ENCODE peak calls at places on chromosomes 3 and 15, in ten cellular contexts. One of them, this sample, is unnamed.
A peak's percentile ranks its signal among the peaks of the same experiment; 100 is the strongest.

GRCh38 chr3:170496868-170497140 is 78.1 kb downstream of the CLDN11 start:
- DNase-seq in esophagus muscularis mucosa: no peak
- DNase-seq in sigmoid colon: no peak
- DNase-seq in tibial nerve: no peak
- DNase-seq in A549: no peak
- DNase-seq in transverse colon: no peak
- DNase-seq in stomach: no peak
- DNase-seq in ovary: peak; percentile 29
- DNase-seq in HepG2: no peak
- DNase-seq in K562: no peak
- DNase-seq in this sample: no peak

GRCh38 chr3:17258823-17259436 is 374.2 kb downstream of the PLCL2 start:
- DNase-seq in esophagus muscularis mucosa: no peak
- DNase-seq in sigmoid colon: no peak
- DNase-seq in tibial nerve: peak; percentile 39
- DNase-seq in A549: peak; percentile 28
- DNase-seq in transverse colon: no peak
- DNase-seq in stomach: no peak
- DNase-seq in ovary: no peak
- DNase-seq in HepG2: peak; percentile 14
- DNase-seq in K562: peak; percentile 41
- DNase-seq in this sample: peak; percentile 38

GRCh38 chr3:136305879-136306278 is 55.7 kb downstream of the PCCB start:
- DNase-seq in esophagus muscularis mucosa: no peak
- DNase-seq in sigmoid colon: no peak
- DNase-seq in tibial nerve: no peak
- DNase-seq in A549: no peak
- DNase-seq in transverse colon: no peak
- DNase-seq in stomach: no peak
- DNase-seq in ovary: no peak
- DNase-seq in HepG2: no peak
- DNase-seq in K562: no peak
- DNase-seq in this sample: no peak

GRCh38 chr15:96306321-96306720 is 24.2 kb upstream of the NR2F2 start:
- DNase-seq in esophagus muscularis mucosa: no peak
- DNase-seq in sigmoid colon: no peak
- DNase-seq in tibial nerve: no peak
- DNase-seq in A549: no peak
- DNase-seq in transverse colon: no peak
- DNase-seq in stomach: no peak
- DNase-seq in ovary: no peak
- DNase-seq in HepG2: no peak
- DNase-seq in K562: no peak
- DNase-seq in this sample: no peak

GRCh38 chr3:47578119-47578630 is 490 bp downstream of the CSPG5 start:
- DNase-seq in esophagus muscularis mucosa: no peak
- DNase-seq in sigmoid colon: no peak
- DNase-seq in tibial nerve: no peak
- DNase-seq in A549: peak; percentile 29
- DNase-seq in transverse colon: peak; percentile 40
- DNase-seq in stomach: peak; percentile 36
- DNase-seq in ovary: peak; percentile 19
- DNase-seq in HepG2: no peak
- DNase-seq in K562: peak; percentile 98
- DNase-seq in this sample: peak; percentile 93

GRCh38 chr3:194107126-194107525 is 28.8 kb upstream of the HES1 start:
- DNase-seq in esophagus muscularis mucosa: no peak
- DNase-seq in sigmoid colon: no peak
- DNase-seq in tibial nerve: no peak
- DNase-seq in A549: no peak
- DNase-seq in transverse colon: no peak
- DNase-seq in stomach: no peak
- DNase-seq in ovary: no peak
- DNase-seq in HepG2: no peak
- DNase-seq in K562: no peak
- DNase-seq in this sample: no peak

GRCh38 chr3:21326704-21327103 is 424.3 kb downstream of the ZNF385D start:
- DNase-seq in esophagus muscularis mucosa: no peak
- DNase-seq in sigmoid colon: no peak
- DNase-seq in tibial nerve: no peak
- DNase-seq in A549: no peak
- DNase-seq in transverse colon: no peak
- DNase-seq in stomach: no peak
- DNase-seq in ovary: no peak
- DNase-seq in HepG2: no peak
- DNase-seq in K562: no peak
- DNase-seq in this sample: no peak

GRCh38 chr15:66565731-66566130 is at the start of gene LCTL:
- DNase-seq in esophagus muscularis mucosa: no peak
- DNase-seq in sigmoid colon: no peak
- DNase-seq in tibial nerve: no peak
- DNase-seq in A549: no peak
- DNase-seq in transverse colon: no peak
- DNase-seq in stomach: no peak
- DNase-seq in ovary: no peak
- DNase-seq in HepG2: peak; percentile 58
- DNase-seq in K562: peak; percentile 67
- DNase-seq in this sample: no peak

GRCh38 chr3:33919721-33920120 is 121.3 kb downstream of the PDCD6IP start:
- DNase-seq in esophagus muscularis mucosa: no peak
- DNase-seq in sigmoid colon: no peak
- DNase-seq in tibial nerve: no peak
- DNase-seq in A549: no peak
- DNase-seq in transverse colon: no peak
- DNase-seq in stomach: no peak
- DNase-seq in ovary: no peak
- DNase-seq in HepG2: no peak
- DNase-seq in K562: no peak
- DNase-seq in this sample: no peak

GRCh38 chr3:126424039-126424717 is 29.5 kb downstream of the CFAP100 start:
- DNase-seq in esophagus muscularis mucosa: no peak
- DNase-seq in sigmoid colon: peak; percentile 46
- DNase-seq in tibial nerve: no peak
- DNase-seq in A549: no peak
- DNase-seq in transverse colon: no peak
- DNase-seq in stomach: peak; percentile 17
- DNase-seq in ovary: no peak
- DNase-seq in HepG2: no peak
- DNase-seq in K562: no peak
- DNase-seq in this sample: peak; percentile 19

GRCh38 chr15:94387854-94388441 is 156.6 kb downstream of the MCTP2 start:
- DNase-seq in esophagus muscularis mucosa: no peak
- DNase-seq in sigmoid colon: no peak
- DNase-seq in tibial nerve: no peak
- DNase-seq in A549: no peak
- DNase-seq in transverse colon: no peak
- DNase-seq in stomach: no peak
- DNase-seq in ovary: no peak
- DNase-seq in HepG2: no peak
- DNase-seq in K562: no peak
- DNase-seq in this sample: no peak

GRCh38 chr3:101725890-101726275 is 1.5 kb downstream of the CEP97 start:
- DNase-seq in esophagus muscularis mucosa: no peak
- DNase-seq in sigmoid colon: no peak
- DNase-seq in tibial nerve: no peak
- DNase-seq in A549: no peak
- DNase-seq in transverse colon: no peak
- DNase-seq in stomach: no peak
- DNase-seq in ovary: no peak
- DNase-seq in HepG2: no peak
- DNase-seq in K562: no peak
- DNase-seq in this sample: no peak
- TF ChIP-seq EP300 in esophagus muscularis mucosa: no peak
- TF ChIP-seq EP300 in sigmoid colon: no peak
- TF ChIP-seq EP300 in tibial nerve: no peak
- TF ChIP-seq EP300 in A549: no peak
- TF ChIP-seq EP300 in transverse colon: no peak
- TF ChIP-seq EP300 in stomach: no peak
- TF ChIP-seq EP300 in ovary: no peak
- TF ChIP-seq EP300 in HepG2: no peak
- TF ChIP-seq EP300 in K562: no peak
- TF ChIP-seq EP300 in this sample: no peak

GRCh38 chr3:70583682-70584081 is 271.2 kb upstream of the MDFIC2 start:
- DNase-seq in esophagus muscularis mucosa: no peak
- DNase-seq in sigmoid colon: no peak
- DNase-seq in tibial nerve: no peak
- DNase-seq in A549: no peak
- DNase-seq in transverse colon: no peak
- DNase-seq in stomach: no peak
- DNase-seq in ovary: no peak
- DNase-seq in HepG2: no peak
- DNase-seq in K562: no peak
- DNase-seq in this sample: no peak
- TF ChIP-seq EP300 in esophagus muscularis mucosa: no peak
- TF ChIP-seq EP300 in sigmoid colon: no peak
- TF ChIP-seq EP300 in tibial nerve: no peak
- TF ChIP-seq EP300 in A549: no peak
- TF ChIP-seq EP300 in transverse colon: no peak
- TF ChIP-seq EP300 in stomach: no peak
- TF ChIP-seq EP300 in ovary: no peak
- TF ChIP-seq EP300 in HepG2: no peak
- TF ChIP-seq EP300 in K562: no peak
- TF ChIP-seq EP300 in this sample: no peak

DNA sequence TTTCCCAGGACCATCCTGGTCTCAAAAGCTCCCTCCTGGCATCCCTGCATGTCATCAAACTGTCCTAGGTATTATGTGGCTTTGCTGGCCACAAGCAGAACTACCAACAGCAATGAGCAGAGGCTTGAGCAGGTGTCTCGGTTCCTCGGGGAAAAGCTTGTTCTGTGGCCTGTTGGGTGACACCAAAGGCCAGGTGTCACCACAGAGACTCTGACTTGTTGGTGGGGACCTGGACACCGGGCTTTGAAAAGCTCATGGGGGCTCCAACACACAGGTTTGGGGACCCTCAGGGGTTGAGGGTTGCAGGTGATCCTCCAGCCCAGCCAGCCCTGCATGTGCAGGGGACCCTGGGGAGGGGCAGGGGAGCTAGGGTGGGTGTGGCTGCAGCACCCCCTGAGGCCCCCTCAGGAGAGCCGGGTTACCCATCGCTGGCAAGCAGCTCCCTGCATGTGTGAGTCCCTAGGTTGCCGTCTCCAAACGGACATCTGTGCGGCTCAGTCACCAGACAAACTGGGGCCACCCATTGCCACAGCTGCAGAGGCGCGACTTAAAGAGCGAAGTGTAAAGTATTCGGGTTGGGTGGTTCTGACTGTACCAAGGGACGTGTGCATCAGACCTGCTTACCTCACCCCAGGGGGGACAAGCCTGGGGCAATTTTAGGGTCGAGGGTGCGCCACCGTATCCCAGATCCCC is 140.1 kb downstream of the CHSY1 start:
- DNase-seq in esophagus muscularis mucosa: no peak
- DNase-seq in sigmoid colon: no peak
- DNase-seq in tibial nerve: no peak
- DNase-seq in A549: no peak
- DNase-seq in transverse colon: no peak
- DNase-seq in stomach: no peak
- DNase-seq in ovary: no peak
- DNase-seq in HepG2: no peak
- DNase-seq in K562: no peak
- DNase-seq in this sample: no peak
- TF ChIP-seq EP300 in esophagus muscularis mucosa: no peak
- TF ChIP-seq EP300 in sigmoid colon: no peak
- TF ChIP-seq EP300 in tibial nerve: no peak
- TF ChIP-seq EP300 in A549: no peak
- TF ChIP-seq EP300 in transverse colon: no peak
- TF ChIP-seq EP300 in stomach: no peak
- TF ChIP-seq EP300 in ovary: no peak
- TF ChIP-seq EP300 in HepG2: no peak
- TF ChIP-seq EP300 in K562: no peak
- TF ChIP-seq EP300 in this sample: no peak

GRCh38 chr3:57852896-57853295 is 96.8 kb downstream of the SLMAP start:
- DNase-seq in esophagus muscularis mucosa: no peak
- DNase-seq in sigmoid colon: no peak
- DNase-seq in tibial nerve: no peak
- DNase-seq in A549: peak; percentile 2
- DNase-seq in transverse colon: no peak
- DNase-seq in stomach: no peak
- DNase-seq in ovary: no peak
- DNase-seq in HepG2: peak; percentile 9
- DNase-seq in K562: no peak
- DNase-seq in this sample: peak; percentile 8
- TF ChIP-seq EP300 in esophagus muscularis mucosa: no peak
- TF ChIP-seq EP300 in sigmoid colon: no peak
- TF ChIP-seq EP300 in tibial nerve: no peak
- TF ChIP-seq EP300 in A549: no peak
- TF ChIP-seq EP300 in transverse colon: no peak
- TF ChIP-seq EP300 in stomach: no peak
- TF ChIP-seq EP300 in ovary: no peak
- TF ChIP-seq EP300 in HepG2: no peak
- TF ChIP-seq EP300 in K562: no peak
- TF ChIP-seq EP300 in this sample: no peak

This sample was measured in SK-N-SH.